ENCODE peak calls at places on chromosome 15, in five cellular contexts. Z is sigmoid colon; F is CD4-positive, alpha-beta T cell; V is AG10803; O is WTC11. L is an unnamed sample.

GRCh38 chr15:42385206-42385979 is 26.1 kb downstream of the CAPN3 start:
- DNase-seq in V (peak; percentile 22), O (peak; percentile 77), Z (no peak), F (no peak), L (peak; percentile 56)

GRCh38 chr15:74540135-74540760 is 772 bp upstream of the ARID3B start:
- DNase-seq in F (no peak), O (no peak), V (no peak), Z (no peak), L (no peak)

GRCh38 chr15:84595660-84596059 is 5.1 kb upstream of the ZSCAN2 start:
- DNase-seq in Z (no peak), O (no peak), V (no peak), F (no peak), L (no peak)

GRCh38 chr15:59199775-59200465 is 6.7 kb upstream of the LDHAL6B start:
- DNase-seq in Z (no peak), V (peak; percentile 44), O (no peak), F (no peak), L (no peak)

GRCh38 chr15:36126194-36126593 is 453.2 kb upstream of the CDIN1 start:
- DNase-seq in F (no peak), V (no peak), Z (no peak), O (no peak), L (no peak)

GRCh38 chr15:42107483-42107882 is 13.1 kb upstream of the PLA2G4D start:
- DNase-seq in O (no peak), Z (no peak), F (no peak), V (no peak), L (no peak)

GRCh38 chr15:66503780-66504562 is 684 bp downstream of the RPL4 start:
- DNase-seq in Z (no peak), F (no peak), V (no peak), O (no peak), L (no peak)

GRCh38 chr15:96887730-96888129 is 557.2 kb downstream of the NR2F2 start:
- DNase-seq in F (no peak), O (no peak), V (no peak), Z (no peak), L (no peak)

GRCh38 chr15:57375827-57376694 is at the start of gene CGNL1:
- DNase-seq in Z (peak; percentile 67), O (peak; percentile 69), V (no peak), F (no peak), L (peak; percentile 49)

GRCh38 chr15:25501828-25502446 is 63.1 kb upstream of the UBE3A start:
- DNase-seq in Z (no peak), O (no peak), V (peak; percentile 35), F (no peak), L (no peak)

GRCh38 chr15:33551860-33552259 is 241.1 kb downstream of the RYR3 start:
- DNase-seq in O (no peak), Z (no peak), F (no peak), V (no peak), L (no peak)

GRCh38 chr15:66931768-66932633 is 133.4 kb upstream of the SMAD3 start:
- DNase-seq in Z (peak; percentile 53), O (peak; percentile 12), V (peak; percentile 55), F (no peak), L (no peak)

GRCh38 chr15:98776607-98777281 is 128.4 kb downstream of the IGF1R start:
- DNase-seq in O (no peak), F (no peak), V (peak; percentile 85), Z (no peak), L (no peak)

GRCh38 chr15:39585394-39585841 is 4.5 kb downstream of the THBS1 start:
- DNase-seq in F (no peak), O (no peak), Z (no peak), V (peak; percentile 88), L (no peak)

GRCh38 chr15:53434174-53434678 is 325.2 kb downstream of the WDR72 start:
- DNase-seq in V (no peak), Z (no peak), O (no peak), F (no peak), L (no peak)

GRCh38 chr15:66237513-66238235 is 15.9 kb downstream of the MEGF11 start:
- DNase-seq in O (no peak), V (no peak), Z (no peak), F (no peak), L (no peak)

GRCh38 chr15:70132148-70132547 is 34.4 kb upstream of the TLE3 start:
- DNase-seq in V (peak; percentile 25), Z (peak; percentile 66), F (no peak), O (no peak), L (no peak)

GRCh38 chr15:25762015-25762662 is 101.0 kb downstream of the ATP10A start:
- DNase-seq in V (no peak), O (no peak), F (no peak), Z (no peak), L (no peak)

GRCh38 chr15:67064607-67065530 is 533 bp upstream of the SMAD3 start:
- DNase-seq in Z (peak; percentile 86), F (peak; percentile 51), O (peak; percentile 76), V (no peak), L (no peak)

GRCh38 chr15:58043192-58043903 is 22.2 kb downstream of the ALDH1A2 start:
- DNase-seq in V (peak; percentile 51), F (peak; percentile 39), Z (no peak), O (peak; percentile 29), L (no peak)

GRCh38 chr15:73873889-73874511 is 636 bp downstream of the TBC1D21 start:
- DNase-seq in Z (no peak), F (no peak), O (no peak), V (peak; percentile 58), L (no peak)

GRCh38 chr15:64774556-64775523 is 549 bp downstream of the RBPMS2 start:
- DNase-seq in O (peak; percentile 44), F (no peak), Z (peak; percentile 68), V (no peak), L (no peak)

GRCh38 chr15:86624261-86625036 is 544.8 kb downstream of the AGBL1 start:
- DNase-seq in O (peak; percentile 72), F (peak; percentile 43), V (peak; percentile 86), Z (peak; percentile 64), L (no peak)

GRCh38 chr15:71097890-71098289 is 17.4 kb upstream of the THSD4 start:
- DNase-seq in V (no peak), F (no peak), Z (no peak), O (no peak), L (no peak)

GRCh38 chr15:45540531-45540930 is 18.0 kb upstream of the SLC30A4 start:
- DNase-seq in O (no peak), F (no peak), Z (no peak), V (no peak), L (no peak)

GRCh38 chr15:38085104-38085503 is 150.7 kb downstream of the TMCO5A start:
- DNase-seq in V (no peak), O (no peak), Z (no peak), F (no peak), L (no peak)

GRCh38 chr15:25060996-25061620 is 106.3 kb downstream of the SNRPN start:
- DNase-seq in V (no peak), F (peak; percentile 1), Z (no peak), O (no peak), L (no peak)

GRCh38 chr15:44536298-44536961 is 517 bp upstream of the EIF3J start:
- DNase-seq in F (no peak), Z (no peak), V (no peak), O (peak; percentile 82), L (peak; percentile 79)

GRCh38 chr15:64699767-64700388 is 75.5 kb downstream of the RBPMS2 start:
- DNase-seq in F (no peak), Z (no peak), V (peak; percentile 39), O (peak; percentile 78), L (no peak)

GRCh38 chr15:64883997-64884511 is 27.6 kb upstream of the ANKDD1A start:
- DNase-seq in F (peak; percentile 72), O (no peak), Z (peak; percentile 82), V (peak; percentile 87), L (no peak)

GRCh38 chr15:94235041-94235440 is 3.7 kb downstream of the MCTP2 start:
- DNase-seq in F (no peak), V (no peak), O (no peak), Z (no peak), L (no peak)

GRCh38 chr15:60720493-60721231 is 241.7 kb upstream of the ICE2 start:
- DNase-seq in V (no peak), F (peak; percentile 41), O (no peak), Z (no peak), L (no peak)

GRCh38 chr15:25175033-25175788 is 220.4 kb downstream of the SNRPN start:
- DNase-seq in V (no peak), F (peak; percentile 10), O (peak; percentile 3), Z (no peak), L (peak; percentile 11)

GRCh38 chr15:58165661-58166060 is 27.5 kb downstream of the AQP9 start:
- DNase-seq in Z (no peak), V (no peak), O (no peak), F (no peak), L (no peak)

GRCh38 chr15:84944311-84944710 is 37.3 kb upstream of the PDE8A start:
- DNase-seq in V (no peak), O (no peak), Z (peak; percentile 45), F (no peak), L (no peak)

GRCh38 chr15:95682129-95682528 is 648.4 kb upstream of the NR2F2 start:
- DNase-seq in O (no peak), Z (no peak), V (no peak), F (no peak), L (no peak)

GRCh38 chr15:90838066-90838465 is 30.3 kb upstream of the FURIN start:
- DNase-seq in O (no peak), F (peak; percentile 81), Z (no peak), V (no peak), L (no peak)

GRCh38 chr15:68316061-68316804 is 38.7 kb downstream of the FEM1B start:
- DNase-seq in Z (peak; percentile 58), F (peak; percentile 26), V (no peak), O (peak; percentile 67), L (no peak)
- TF ChIP-seq CTCF in Z (no peak), F (no peak), V (peak; percentile 29), O (no peak), L (peak; percentile 61)

DNA sequence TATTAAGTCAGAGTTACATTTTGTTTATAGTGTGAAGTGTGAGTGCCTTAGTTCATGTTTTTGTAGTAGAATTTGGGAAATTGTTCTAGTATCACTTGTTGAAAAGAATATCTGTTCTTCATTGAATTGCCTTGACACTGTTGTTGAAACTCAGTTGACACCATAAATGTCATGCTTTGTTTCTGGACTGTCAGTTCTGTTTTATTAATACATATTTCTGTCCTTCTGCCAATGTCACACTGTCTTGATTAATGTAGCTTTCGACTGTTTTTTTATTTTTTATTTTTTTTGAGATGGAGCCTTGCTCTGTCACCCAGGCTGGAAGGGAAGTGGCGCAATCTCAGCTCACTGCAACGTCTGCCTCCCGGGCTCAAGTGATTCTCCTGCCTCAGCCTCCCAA is 59.1 kb downstream of the CHD2 start:
- DNase-seq in O (no peak), Z (no peak), F (no peak), V (no peak), L (no peak)
- TF ChIP-seq CTCF in O (no peak), Z (no peak), F (no peak), V (no peak), L (no peak)

GRCh38 chr15:72239652-72240051 is 8.7 kb upstream of the PKM start:
- DNase-seq in F (no peak), V (no peak), Z (no peak), O (no peak), L (no peak)
- TF ChIP-seq CTCF in F (no peak), V (no peak), Z (no peak), O (no peak), L (no peak)

DNA sequence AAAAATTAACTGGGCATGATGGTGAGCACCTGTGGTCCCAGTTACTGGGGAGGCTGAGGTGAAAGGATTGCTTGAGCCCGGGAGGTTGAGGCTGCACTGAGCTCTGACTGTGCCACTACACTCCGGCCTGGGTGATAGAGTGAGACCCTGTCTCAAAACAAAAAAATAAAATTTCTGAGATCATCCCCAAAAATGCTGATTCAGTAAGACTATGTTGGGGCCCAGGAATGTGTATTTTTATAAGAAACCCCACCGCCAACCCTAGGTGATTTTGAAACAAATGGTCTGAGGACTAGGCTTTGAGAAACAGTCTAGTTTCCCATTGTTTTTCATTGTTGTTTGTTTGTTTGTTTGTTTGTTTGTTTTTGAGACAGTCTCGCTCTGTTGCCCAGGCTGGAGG is 4.1 kb downstream of the SLC27A2 start:
- DNase-seq in Z (no peak), F (no peak), V (no peak), O (no peak), L (no peak)
- TF ChIP-seq CTCF in Z (no peak), F (no peak), V (no peak), O (no peak), L (no peak)